ENCODE peak calls at places on chromosomes 7 and 10, in five cellular contexts. Y is DND-41; W is A549; Q is SJSA1; J is CD4-positive, alpha-beta T cell. A is an unnamed sample.

GRCh38 chr7:95478139-95479037 is 7.4 kb upstream of the ASB4 start:
- DNase-seq in Y (no peak), W (peak; percentile 92), Q (no peak), J (no peak), A (peak; percentile 2)

GRCh38 chr10:968546-969199 is 19.6 kb upstream of the GTPBP4 start:
- DNase-seq in Y (no peak), W (no peak), Q (peak; percentile 60), J (no peak), A (no peak)

GRCh38 chr10:66928000-66928770 is 2.3 kb downstream of the LRRTM3 start:
- DNase-seq in Y (no peak), W (no peak), Q (no peak), J (no peak), A (no peak)

GRCh38 chr10:100998991-100999741 is 442 bp upstream of the LZTS2 start:
- DNase-seq in Y (peak; percentile 73), W (peak; percentile 74), Q (peak; percentile 91), J (peak; percentile 75), A (peak; percentile 86)

GRCh38 chr10:8034666-8035640 is 19.5 kb upstream of the GATA3 start:
- DNase-seq in Y (no peak), W (no peak), Q (no peak), J (no peak), A (no peak)

GRCh38 chr7:48438196-48438595 is 266.9 kb downstream of the ABCA13 start:
- DNase-seq in Y (no peak), W (peak; percentile 15), Q (peak; percentile 12), J (no peak), A (no peak)

GRCh38 chr10:88992945-88993537 is 2.4 kb downstream of the FAS start:
- DNase-seq in Y (no peak), W (no peak), Q (peak; percentile 40), J (no peak), A (no peak)

GRCh38 chr10:58017719-58018367 is 249.9 kb downstream of the IPMK start:
- DNase-seq in Y (no peak), W (peak; percentile 84), Q (no peak), J (no peak), A (no peak)

GRCh38 chr7:101943889-101944605 is 126.6 kb downstream of the CUX1 start:
- DNase-seq in Y (no peak), W (no peak), Q (no peak), J (no peak), A (no peak)

GRCh38 chr7:26686448-26686981 is 177.9 kb downstream of the SKAP2 start:
- DNase-seq in Y (peak; percentile 9), W (peak; percentile 54), Q (peak; percentile 67), J (no peak), A (no peak)
- H3K27ac ChIP-seq in Y (no peak overlapping the region), W (peak overlapping the region; percentile 54), Q (no peak overlapping the region), J (no peak overlapping the region), A (no peak overlapping the region)

GRCh38 chr10:123200510-123200909 is 46.3 kb downstream of the BUB3 start:
- DNase-seq in Y (no peak), W (no peak), Q (no peak), J (no peak), A (no peak)
- H3K27ac ChIP-seq in Y (no peak overlapping the region), W (no peak overlapping the region), Q (no peak overlapping the region), J (no peak overlapping the region), A (no peak overlapping the region)

DNA sequence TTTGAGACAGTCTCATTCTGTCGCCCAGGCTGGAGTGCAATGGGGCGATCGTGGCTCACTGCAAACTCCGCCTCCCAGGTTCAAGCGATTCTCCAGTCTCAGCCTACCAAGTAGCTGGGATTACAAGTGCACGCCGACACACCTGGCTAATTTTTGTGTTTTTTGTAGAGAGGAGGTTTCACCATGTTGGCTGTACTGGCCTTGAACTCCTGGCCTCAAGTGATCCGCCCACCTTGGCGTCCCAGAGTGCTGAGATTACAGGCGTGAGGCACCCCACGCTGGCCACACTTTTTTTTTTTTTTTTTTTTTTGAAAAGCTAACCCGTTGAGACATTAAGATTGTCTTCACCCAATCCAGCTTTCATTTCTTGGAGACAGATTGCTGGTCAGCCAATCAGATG is 2.1 kb downstream of the ZNF273 start:
- DNase-seq in Y (no peak), W (no peak), Q (no peak), J (no peak), A (no peak)
- H3K27ac ChIP-seq in Y (no peak overlapping the region), W (no peak overlapping the region), Q (no peak overlapping the region), J (no peak overlapping the region), A (no peak overlapping the region)

DNA sequence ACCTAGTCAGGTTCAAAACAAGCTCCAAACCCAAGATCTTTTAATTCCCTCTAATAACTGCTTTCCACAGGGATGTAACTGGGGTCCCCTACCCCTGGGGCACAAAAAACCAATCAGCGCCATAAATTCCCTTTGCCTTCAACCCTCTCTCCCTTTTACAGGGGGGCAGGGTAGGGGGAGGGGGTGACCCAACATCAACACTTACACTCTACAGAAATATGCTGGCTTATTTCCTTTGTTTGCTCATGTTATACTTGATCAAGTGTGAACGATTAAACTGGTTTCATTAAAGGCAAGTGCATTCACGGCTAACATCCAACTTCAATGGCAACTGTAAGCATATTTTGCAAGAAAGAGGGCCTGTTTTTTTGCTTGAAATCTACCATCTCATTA is 2.9 kb downstream of the CTBP2 start:
- DNase-seq in Y (no peak), W (no peak), Q (peak; percentile 33), J (no peak), A (no peak)
- H3K27ac ChIP-seq in Y (peak overlapping the region; percentile 2), W (peak overlapping the region; percentile 99), Q (peak overlapping the region; percentile 91), J (no peak overlapping the region), A (peak overlapping the region; percentile 86)

GRCh38 chr7:52080493-52080892 is 763.9 kb upstream of the COBL start:
- DNase-seq in Y (no peak), W (no peak), Q (no peak), J (no peak), A (no peak)

GRCh38 chr7:52085610-52086009 is 769.0 kb upstream of the COBL start:
- DNase-seq in Y (no peak), W (no peak), Q (no peak), J (no peak), A (no peak)

GRCh38 chr7:52077571-52077970 is 761.0 kb upstream of the COBL start:
- DNase-seq in Y (no peak), W (no peak), Q (no peak), J (no peak), A (no peak)

DNA sequence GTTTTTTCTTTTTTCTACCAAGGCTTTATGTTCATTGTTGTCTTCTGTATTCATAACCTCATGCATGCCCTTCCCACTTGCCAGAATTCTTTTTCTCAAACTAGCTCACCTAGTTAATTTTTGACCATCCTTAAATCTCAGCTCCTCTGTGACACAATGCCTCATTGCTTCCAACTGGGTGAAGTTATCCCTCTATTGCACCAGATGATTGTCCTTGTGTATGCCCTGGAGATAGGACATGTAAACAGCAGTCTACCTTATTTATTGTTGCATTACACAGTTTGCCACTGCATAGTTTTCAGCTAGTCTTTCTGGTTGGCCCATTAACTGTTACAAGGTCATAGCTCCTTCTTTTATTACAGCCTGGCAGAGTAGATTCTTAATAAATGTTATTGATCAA is 763.1 kb upstream of the COBL start:
- DNase-seq in Y (no peak), W (no peak), Q (no peak), J (no peak), A (no peak)
- H3K27ac ChIP-seq in Y (no peak overlapping the region), W (no peak overlapping the region), Q (no peak overlapping the region), J (no peak overlapping the region), A (no peak overlapping the region)

GRCh38 chr10:103587073-103587472 is 93.6 kb downstream of the NEURL1 start:
- DNase-seq in Y (no peak), W (no peak), Q (no peak), J (no peak), A (no peak)
- H3K27ac ChIP-seq in Y (no peak overlapping the region), W (no peak overlapping the region), Q (no peak overlapping the region), J (no peak overlapping the region), A (no peak overlapping the region)

A was measured in substantia nigra.